ENCODE peak calls at places on chromosomes 16 and 17, in nine cellular contexts. I is adrenal gland, K is IMR-90, W is lower leg skin, G is suprapubic skin, M is stomach, J is uterus, C is A549, U is testis. E is an unnamed sample.

GRCh38 chr16:19165101-19165500 is 2.9 kb upstream of the SYT17 start:
- DNase-seq in J (no peak), K (no peak), W (no peak), C (peak; percentile 75), I (no peak), M (no peak), U (no peak), G (no peak), E (no peak)

GRCh38 chr17:29032798-29033197 is 10.1 kb upstream of the PIPOX start:
- DNase-seq in I (no peak), M (no peak), C (no peak), W (no peak), J (no peak), K (no peak), G (no peak), U (no peak), E (no peak)

GRCh38 chr17:37608369-37609169 is 649 bp downstream of the SYNRG start:
- DNase-seq in G (no peak), U (peak; percentile 36), C (peak; percentile 22), M (peak; percentile 26), I (no peak), J (no peak), K (peak; percentile 48), W (peak; percentile 40), E (peak; percentile 21)

GRCh38 chr16:67166035-67166882 is 1.7 kb downstream of the HSF4 start:
- DNase-seq in M (no peak), C (no peak), W (no peak), U (no peak), G (no peak), J (no peak), I (no peak), K (no peak), E (no peak)

GRCh38 chr17:17721140-17721668 is 39.9 kb downstream of the RAI1 start:
- DNase-seq in C (no peak), J (no peak), M (no peak), G (no peak), U (no peak), W (no peak), K (no peak), I (no peak), E (no peak)

GRCh38 chr17:73641779-73642580 is 2.3 kb downstream of the SDK2 start:
- DNase-seq in C (no peak), U (no peak), W (no peak), M (peak; percentile 17), J (no peak), G (peak; percentile 60), I (no peak), K (no peak), E (no peak)

GRCh38 chr16:55628306-55628968 is 27.4 kb upstream of the SLC6A2 start:
- DNase-seq in M (no peak), J (no peak), U (no peak), I (no peak), C (no peak), G (no peak), K (no peak), W (no peak), E (no peak)

GRCh38 chr16:27204232-27204915 is 1.0 kb downstream of the KDM8 start:
- DNase-seq in C (no peak), K (no peak), J (no peak), U (peak; percentile 63), I (no peak), W (no peak), M (no peak), G (no peak), E (no peak)

DNA sequence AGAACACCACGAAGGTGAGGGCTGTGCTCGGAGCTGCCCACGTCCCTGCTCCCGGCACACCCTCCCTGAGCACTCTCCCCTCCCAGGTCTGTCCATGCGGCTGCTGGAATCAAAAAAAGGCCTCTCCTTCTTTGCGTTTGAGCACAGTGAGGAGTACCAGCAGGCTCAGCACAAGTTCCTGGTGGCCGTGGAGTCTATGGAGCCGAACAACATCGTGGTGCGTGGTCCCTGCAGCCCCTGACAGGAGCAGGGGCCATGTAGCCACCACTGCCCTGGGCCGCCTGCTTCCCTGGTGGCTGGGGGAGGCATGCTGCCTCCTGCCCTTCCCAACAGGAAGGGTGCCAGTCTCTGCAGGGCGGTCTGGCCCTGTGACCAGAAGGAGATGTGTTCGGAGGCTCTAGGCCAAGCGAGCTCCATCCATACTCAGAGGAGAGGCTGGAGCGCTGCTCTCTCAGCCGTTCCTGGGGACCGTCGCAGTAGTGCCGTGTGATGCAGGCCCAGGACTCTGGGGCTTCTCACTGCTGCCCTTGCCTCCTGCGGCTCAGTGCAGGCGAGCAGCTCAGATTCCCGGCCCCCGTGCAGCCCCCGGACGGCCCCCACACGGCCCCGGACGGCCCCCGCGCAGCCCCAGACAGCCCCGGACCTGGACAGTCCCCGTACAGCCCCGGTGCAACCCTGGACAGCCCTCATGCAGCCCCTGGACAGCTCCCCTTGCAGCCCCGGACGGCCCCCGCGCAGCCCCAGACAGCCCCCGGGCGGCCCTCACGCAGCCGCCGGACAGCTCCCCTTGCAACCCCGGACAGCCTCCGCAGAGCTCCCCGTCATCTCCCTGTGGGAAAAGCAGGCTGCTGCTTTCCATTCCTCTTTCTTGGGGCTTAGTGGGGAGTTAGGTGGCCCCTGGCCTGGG is 20.5 kb downstream of the TCF25 start:
- DNase-seq in M (no peak), C (no peak), J (no peak), I (no peak), W (no peak), U (no peak), G (no peak), K (no peak), E (no peak)
- TF ChIP-seq POLR2A in M (no peak), C (no peak), J (no peak), I (no peak), W (no peak), U (no peak), G (no peak), K (no peak), E (no peak)

GRCh38 chr17:41403409-41404023 is 6.1 kb upstream of the KRT31 start:
- DNase-seq in I (no peak), J (no peak), M (no peak), U (no peak), C (no peak), G (no peak), K (no peak), W (no peak), E (no peak)

GRCh38 chr17:41404024-41404651 is 6.7 kb upstream of the KRT31 start:
- DNase-seq in K (peak; percentile 97), U (no peak), W (no peak), I (peak; percentile 46), J (no peak), M (no peak), C (peak; percentile 82), G (no peak), E (no peak)

GRCh38 chr17:41402161-41402560 is 4.8 kb upstream of the KRT31 start:
- DNase-seq in U (no peak), M (no peak), J (no peak), K (peak; percentile 20), G (no peak), I (no peak), W (no peak), C (no peak), E (no peak)

GRCh38 chr17:41407226-41407625 is 9.8 kb upstream of the KRT31 start:
- DNase-seq in K (no peak), G (no peak), M (no peak), W (no peak), U (no peak), C (no peak), J (no peak), I (no peak), E (no peak)

GRCh38 chr17:41406205-41406604 is 8.8 kb upstream of the KRT31 start:
- DNase-seq in G (no peak), W (no peak), M (no peak), I (no peak), U (no peak), J (no peak), C (peak; percentile 31), K (no peak), E (no peak)
- TF ChIP-seq CTCF in G (no peak), W (no peak), M (no peak), I (no peak), U (no peak), J (no peak), C (peak; percentile 12), K (no peak), E (no peak)

GRCh38 chr17:41653421-41654133 is 29.2 kb upstream of the KRT17 start:
- DNase-seq in I (no peak), W (no peak), U (no peak), K (no peak), J (no peak), G (no peak), M (no peak), C (no peak), E (no peak)

GRCh38 chr17:41654908-41655607 is 30.7 kb upstream of the KRT17 start:
- DNase-seq in M (no peak), K (no peak), U (no peak), I (no peak), W (no peak), C (no peak), J (no peak), G (no peak), E (no peak)

GRCh38 chr17:41655611-41656111 is 31.3 kb upstream of the KRT17 start:
- DNase-seq in K (no peak), J (no peak), U (peak; percentile 71), W (peak; percentile 89), I (no peak), G (peak; percentile 92), M (peak; percentile 92), C (peak; percentile 51), E (peak; percentile 97)

GRCh38 chr17:41652461-41652960 is 28.1 kb upstream of the KRT17 start:
- DNase-seq in M (no peak), U (no peak), W (no peak), J (no peak), K (no peak), C (no peak), G (no peak), I (no peak), E (peak; percentile 3)

GRCh38 chr17:41654134-41654907 is 29.9 kb upstream of the KRT17 start:
- DNase-seq in J (no peak), U (no peak), W (peak; percentile 82), G (no peak), C (peak; percentile 79), K (no peak), M (peak; percentile 94), I (no peak), E (peak; percentile 95)
- TF ChIP-seq POLR2A in J (no peak), U (no peak), W (no peak), G (no peak), C (no peak), K (no peak), M (no peak), I (no peak), E (peak; percentile 9)

GRCh38 chr16:30641378-30641982 is 9.3 kb upstream of the PRR14 start:
- DNase-seq in J (no peak), C (no peak), M (peak; percentile 44), G (no peak), K (no peak), I (no peak), W (no peak), U (no peak), E (no peak)

GRCh38 chr16:30633526-30633925 is 17.2 kb upstream of the PRR14 start:
- DNase-seq in K (no peak), I (no peak), U (no peak), C (no peak), M (no peak), G (no peak), W (no peak), J (no peak), E (no peak)

GRCh38 chr16:30636599-30636998 is 14.2 kb upstream of the PRR14 start:
- DNase-seq in J (no peak), W (no peak), C (no peak), M (no peak), K (no peak), G (no peak), U (no peak), I (no peak), E (no peak)

DNA sequence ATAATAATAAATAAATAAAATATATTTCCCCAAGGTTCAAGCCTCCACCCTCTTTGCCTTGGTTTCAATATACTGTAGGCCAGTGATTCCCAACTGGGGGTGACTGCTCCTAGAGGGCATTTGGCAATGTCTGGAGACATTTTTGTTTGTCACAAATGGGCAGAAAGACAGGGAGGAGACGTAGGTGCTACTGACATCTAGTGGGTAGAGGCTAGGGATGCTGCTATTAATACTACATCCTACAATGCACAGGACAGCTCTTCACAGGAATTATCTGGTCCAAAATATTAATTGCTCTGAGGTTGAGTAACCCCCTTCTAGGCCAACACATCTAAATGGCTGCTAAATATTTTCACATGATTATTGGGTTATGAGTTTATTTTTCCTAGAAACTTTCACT is 12.8 kb upstream of the PRR14 start:
- DNase-seq in M (no peak), G (no peak), J (no peak), K (peak; percentile 51), U (no peak), I (no peak), W (no peak), C (peak; percentile 82), E (no peak)
- TF ChIP-seq CTCF in M (no peak), G (peak; percentile 28), J (peak; percentile 5), K (peak; percentile 63), U (no peak), I (peak; percentile 30), W (no peak), C (peak; percentile 57), E (no peak)

E was measured in prostate gland.